ENCODE peak calls at places on chromosomes 4 and X, in eight cellular contexts. X is astrocyte; C is CD8-positive, alpha-beta T cell; E is lung; N is mucosa of descending colon; D is pancreas; O is upper lobe of right lung; T is BJ. A is an unnamed sample.

GRCh38 chrX:27660878-27661277 is 70.7 kb downstream of the DCAF8L2 start:
- DNase-seq in C (no peak), D (no peak), E (no peak), T (no peak), N (no peak), X (no peak), O (no peak), A (no peak)

GRCh38 chrX:107935664-107936433 is 46.3 kb downstream of the TEX13B start:
- DNase-seq in E (no peak), O (no peak), D (peak), C (no peak), X (no peak), N (no peak), T (no peak), A (no peak)

GRCh38 chr4:61556277-61556676 is 356.2 kb downstream of the ADGRL3 start:
- DNase-seq in E (no peak), T (no peak), X (peak), O (no peak), D (no peak), N (peak), C (no peak), A (no peak)

GRCh38 chr4:82799006-82799881 is 648 bp upstream of the SCD5 start:
- DNase-seq in E (no peak), N (no peak), T (no peak), X (no peak), C (peak), O (no peak), D (no peak), A (peak)

GRCh38 chr4:64200001-64200555 is 209.2 kb downstream of the TECRL start:
- DNase-seq in O (no peak), N (no peak), E (no peak), D (no peak), T (no peak), X (no peak), C (no peak), A (no peak)

GRCh38 chr4:41418444-41418843 is 119.5 kb upstream of the LIMCH1 start:
- DNase-seq in E (no peak), T (peak), C (no peak), D (peak), O (no peak), X (peak), N (no peak), A (no peak)

GRCh38 chrX:2600564-2600963 is 90.5 kb upstream of the CD99 start:
- DNase-seq in O (no peak), D (no peak), T (no peak), X (no peak), N (no peak), E (no peak), C (peak), A (no peak)

GRCh38 chrX:40105791-40106676 is 8.3 kb upstream of the BCOR start:
- DNase-seq in N (peak), C (peak), D (peak), O (peak), X (no peak), T (no peak), E (no peak), A (peak)

GRCh38 chr4:140427104-140427918 is at the start of gene CLGN:
- DNase-seq in X (peak), O (peak), T (no peak), N (peak), D (peak), C (peak), E (peak), A (peak)

GRCh38 chrX:44152867-44153266 is 179.7 kb upstream of the NDP start:
- DNase-seq in C (no peak), T (no peak), D (no peak), E (no peak), X (peak), N (no peak), O (no peak), A (no peak)

GRCh38 chrX:71666240-71667223 is 814 bp upstream of the LOC101059915 start:
- DNase-seq in O (no peak), E (peak), X (no peak), T (no peak), D (peak), N (no peak), C (no peak), A (no peak)

GRCh38 chr4:146647615-146648383 is 9.1 kb downstream of the POU4F2 start:
- DNase-seq in C (no peak), N (no peak), E (no peak), X (no peak), T (no peak), D (no peak), O (no peak), A (no peak)

GRCh38 chr4:79540143-79540542 is 132.1 kb upstream of the GK2 start:
- DNase-seq in N (no peak), X (no peak), D (no peak), T (no peak), E (no peak), C (no peak), O (no peak), A (no peak)

GRCh38 chr4:151147000-151147399 is 47.6 kb downstream of the RPS3A start:
- DNase-seq in N (no peak), O (no peak), D (no peak), X (no peak), E (no peak), T (no peak), C (no peak), A (no peak)

GRCh38 chrX:69493193-69493592 is 10.9 kb upstream of the NALF2 start:
- DNase-seq in C (no peak), O (no peak), T (no peak), X (no peak), N (peak), D (peak), E (no peak), A (no peak)

GRCh38 chr4:181661090-181661489 is 582.1 kb upstream of the TENM3 start:
- DNase-seq in O (no peak), C (no peak), X (peak), D (no peak), T (peak), N (no peak), E (no peak), A (no peak)

GRCh38 chr4:14294611-14295010 is 667.1 kb upstream of the BOD1L1 start:
- DNase-seq in E (no peak), O (no peak), X (peak), D (no peak), T (no peak), C (no peak), N (no peak), A (no peak)

GRCh38 chr4:144583658-144584057 is 62.3 kb upstream of the HHIP start:
- DNase-seq in E (no peak), C (no peak), O (no peak), D (no peak), T (no peak), X (peak), N (no peak), A (no peak)

GRCh38 chrX:8565729-8566128 is 101.1 kb downstream of the VCX3B start:
- DNase-seq in E (no peak), C (no peak), X (no peak), T (no peak), N (no peak), O (no peak), D (no peak), A (no peak)
- H3K4me3 ChIP-seq in E (no peak), C (no peak), X (no peak), T (no peak), N (no peak), O (no peak), D (no peak), A (no peak)

GRCh38 chrX:10156199-10157031 is at the start of gene CLCN4:
- DNase-seq in C (no peak), D (peak), N (peak), E (peak), X (no peak), T (no peak), O (peak), A (no peak)
- H3K4me3 ChIP-seq in C (no peak), D (peak), N (no peak), E (no peak), X (peak), T (no peak), O (peak), A (no peak)

DNA sequence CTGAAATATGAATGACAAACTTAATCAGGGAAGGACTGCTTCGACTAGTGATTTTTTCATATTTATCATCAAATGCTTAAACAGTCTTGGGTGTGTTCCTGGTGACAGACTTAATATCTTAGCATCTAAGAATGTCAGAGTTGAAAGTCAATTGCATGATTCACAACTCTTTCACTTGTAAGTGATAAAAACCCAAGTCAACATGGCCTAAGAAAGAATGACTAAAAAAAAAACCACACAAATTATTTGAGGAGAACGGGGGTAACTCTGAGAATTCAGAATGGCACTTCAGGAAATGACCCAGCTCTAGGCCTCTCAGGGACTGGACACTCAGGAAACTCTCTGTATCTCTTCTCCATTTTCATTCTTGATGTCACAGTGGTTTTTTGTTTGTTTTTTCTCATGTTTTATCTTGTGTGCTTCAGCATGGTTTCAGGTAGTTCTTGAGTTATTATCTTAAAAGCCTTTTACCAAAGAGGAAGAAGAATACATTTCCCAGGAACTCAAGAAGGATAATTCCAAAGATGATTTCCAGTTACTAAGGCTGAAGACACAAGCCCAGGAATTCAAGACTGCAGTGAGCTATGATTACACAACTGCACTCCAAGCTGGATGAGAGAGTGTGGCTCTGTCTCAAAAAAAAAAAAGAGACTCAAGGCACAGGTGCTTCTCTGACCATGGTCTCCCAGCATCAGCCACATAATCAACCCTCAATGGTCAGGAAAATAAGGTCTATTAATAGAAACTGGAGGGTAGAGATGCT is 1697.8 kb upstream of the IGFBP7 start:
- DNase-seq in D (no peak), E (no peak), T (no peak), O (no peak), C (no peak), X (no peak), N (no peak), A (no peak)
- H3K4me3 ChIP-seq in D (no peak), E (no peak), T (no peak), O (no peak), C (no peak), X (no peak), N (no peak), A (no peak)

DNA sequence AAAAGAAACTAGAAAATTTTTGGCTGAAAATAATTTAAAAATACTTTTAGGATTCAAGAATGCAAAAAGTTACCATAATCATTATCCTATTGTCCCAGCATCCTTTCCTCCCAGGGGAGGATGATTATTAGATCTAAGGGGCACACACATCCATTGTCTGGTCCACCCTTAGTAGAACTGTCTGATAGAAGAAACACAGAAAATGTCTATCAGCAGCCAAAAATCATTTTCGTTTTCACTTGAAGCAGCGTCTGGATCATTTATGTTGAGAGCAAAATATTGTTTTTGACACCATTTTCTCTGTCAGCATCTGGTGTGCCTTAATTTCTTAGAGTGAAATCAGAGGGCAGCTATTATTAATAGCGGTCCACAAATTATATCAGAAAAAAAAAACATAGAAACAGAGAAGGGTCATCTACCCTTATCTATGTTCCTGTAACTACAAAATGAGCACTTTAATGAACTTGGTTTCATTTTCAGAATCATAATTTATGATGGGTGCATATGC is 446.3 kb downstream of the TRAM1L1 start:
- DNase-seq in X (no peak), T (no peak), C (no peak), D (no peak), E (no peak), O (no peak), N (no peak), A (no peak)
- H3K4me3 ChIP-seq in X (no peak), T (no peak), C (no peak), D (no peak), E (no peak), O (no peak), N (no peak), A (no peak)

GRCh38 chr4:15428611-15429010 is 778 bp downstream of the C1QTNF7 start:
- DNase-seq in D (no peak), N (no peak), X (no peak), T (no peak), O (no peak), E (no peak), C (no peak), A (no peak)

GRCh38 chr4:15427126-15427525 is 707 bp upstream of the C1QTNF7 start:
- DNase-seq in T (no peak), X (peak), O (no peak), C (no peak), N (no peak), D (no peak), E (no peak), A (no peak)

GRCh38 chr4:15427715-15428114 is at the start of gene C1QTNF7:
- DNase-seq in X (no peak), T (no peak), E (no peak), O (no peak), C (no peak), D (no peak), N (no peak), A (no peak)

GRCh38 chr4:15423285-15423711 is 4.5 kb upstream of the C1QTNF7 start:
- DNase-seq in D (no peak), C (no peak), T (no peak), X (no peak), E (no peak), N (no peak), O (no peak), A (no peak)

GRCh38 chr4:15425520-15425919 is 2.3 kb upstream of the C1QTNF7 start:
- DNase-seq in O (no peak), X (no peak), E (no peak), N (no peak), T (no peak), C (no peak), D (no peak), A (no peak)
- H3K4me3 ChIP-seq in O (no peak), X (no peak), E (no peak), N (no peak), T (no peak), C (no peak), D (no peak), A (no peak)

DNA sequence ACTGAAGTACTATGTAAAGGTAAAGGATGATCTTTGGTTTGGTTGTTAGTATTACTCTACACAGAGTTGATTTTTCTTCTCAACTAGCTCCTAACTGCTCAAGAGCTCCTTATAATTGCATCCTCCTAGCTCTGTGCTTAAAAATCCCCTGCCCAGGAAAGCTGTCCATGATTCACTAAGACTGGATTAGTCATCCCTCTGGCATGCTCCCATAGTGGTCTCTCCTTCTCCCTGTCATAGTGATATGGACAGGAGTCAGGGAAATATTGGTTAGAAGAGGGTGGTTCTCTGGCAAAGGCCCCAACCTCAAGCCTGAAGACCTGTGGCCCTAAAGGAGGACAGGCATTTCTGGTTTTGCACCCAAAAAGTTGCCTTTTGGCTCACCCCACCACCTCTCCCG is 242.3 kb upstream of the KCNIP4 start:
- DNase-seq in C (no peak), N (no peak), X (peak), D (no peak), E (no peak), T (no peak), O (no peak), A (no peak)
- H3K4me3 ChIP-seq in C (no peak), N (no peak), X (no peak), D (no peak), E (no peak), T (no peak), O (no peak), A (no peak)